ENCODE peak calls at places on chromosomes 12 and 14, in four cellular contexts. R is GM06990, M is fibroblast of lung, V is fibroblast of the aortic adventitia. A is an unnamed sample.

GRCh38 chr12:16347391-16348298 is at the start of gene MGST1:
- DNase-seq in R (peak; percentile 69), M (peak; percentile 62), V (peak; percentile 69), A (peak; percentile 24)

GRCh38 chr14:33377596-33378390 is 439.1 kb downstream of the NPAS3 start:
- DNase-seq in R (no peak), M (peak; percentile 28), V (no peak), A (peak; percentile 9)

GRCh38 chr14:52434955-52435354 is 117.3 kb downstream of the TXNDC16 start:
- DNase-seq in R (no peak), M (no peak), V (no peak), A (no peak)

GRCh38 chr12:51819851-51820720 is 28.4 kb downstream of the FIGNL2 start:
- DNase-seq in R (no peak), M (peak; percentile 23), V (no peak), A (peak; percentile 4)

GRCh38 chr12:96743606-96744005 is 163.5 kb upstream of the NEDD1 start:
- DNase-seq in R (no peak), M (peak; percentile 70), V (peak; percentile 54), A (no peak)

GRCh38 chr14:31572955-31573354 is 11.8 kb downstream of the NUBPL start:
- DNase-seq in R (no peak), M (no peak), V (no peak), A (no peak)

GRCh38 chr12:81245918-81246611 is 168.2 kb downstream of the ACSS3 start:
- DNase-seq in R (no peak), M (no peak), V (no peak), A (no peak)

GRCh38 chr14:104121142-104121541 is 17.2 kb upstream of the KIF26A start:
- DNase-seq in R (no peak), M (no peak), V (no peak), A (no peak)

GRCh38 chr12:127327986-127328385 is 939.0 kb upstream of the TMEM132C start:
- DNase-seq in R (no peak), M (no peak), V (no peak), A (no peak)

GRCh38 chr14:95361373-95362179 is 41.9 kb upstream of the CLMN start:
- DNase-seq in R (peak; percentile 54), M (no peak), V (peak; percentile 20), A (peak; percentile 70)

GRCh38 chr14:65228436-65228835 is 126.1 kb upstream of the MAX start:
- DNase-seq in R (peak; percentile 84), M (no peak), V (no peak), A (peak; percentile 93)

GRCh38 chr12:69338120-69338859 is 9.9 kb upstream of the LYZ start:
- DNase-seq in R (no peak), M (no peak), V (no peak), A (no peak)

GRCh38 chr12:19298837-19299605 is 140.3 kb upstream of the AEBP2 start:
- DNase-seq in R (no peak), M (peak; percentile 59), V (peak; percentile 32), A (no peak)

GRCh38 chr12:57983150-57983857 is 41.9 kb downstream of the ATP23 start:
- DNase-seq in R (no peak), M (peak; percentile 46), V (peak; percentile 78), A (peak; percentile 32)

GRCh38 chr12:20370001-20370381 is 1.7 kb downstream of the PDE3A start:
- DNase-seq in R (no peak), M (peak; percentile 36), V (peak; percentile 24), A (no peak)
- H3K4me3 ChIP-seq in R (no peak overlapping the region), M (peak overlapping the region; percentile 79), V (peak overlapping the region; percentile 72), A (no peak overlapping the region)

DNA sequence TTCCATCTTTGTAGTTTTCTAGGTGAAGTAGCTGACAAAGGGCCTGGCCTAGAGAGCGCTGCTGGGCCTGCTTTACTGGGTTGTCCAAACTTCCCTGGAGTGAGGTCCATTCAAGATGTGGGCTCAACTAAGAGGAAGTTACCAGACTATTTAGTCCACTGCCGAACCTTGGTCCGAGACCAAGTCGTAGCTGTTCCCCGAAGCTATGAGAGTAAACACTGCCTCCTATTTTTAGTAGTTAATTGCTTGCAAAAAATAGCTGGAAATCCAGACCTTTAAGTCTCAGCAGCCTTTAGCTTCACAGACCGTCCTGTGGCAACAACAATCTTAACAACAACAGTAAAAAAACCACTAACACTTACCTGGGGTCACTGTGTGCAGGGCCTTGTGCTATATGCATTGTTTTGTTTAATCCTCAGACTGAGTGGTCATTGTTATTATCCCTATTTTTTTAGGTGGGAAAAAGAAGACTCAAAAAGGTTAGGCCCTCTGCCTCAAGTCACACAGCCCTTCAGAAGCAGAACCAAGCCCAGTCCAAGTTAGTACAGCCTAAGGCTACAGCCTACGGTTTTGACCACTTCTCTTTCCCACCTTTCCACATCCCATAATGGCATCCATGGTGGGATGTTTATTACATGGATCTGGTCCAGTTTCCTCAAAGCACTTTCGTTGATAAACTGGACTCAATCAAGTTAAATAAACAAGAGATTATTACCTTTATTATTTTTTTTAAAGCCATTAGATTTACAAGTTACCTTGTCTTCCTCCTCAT is 30.6 kb downstream of the SOCS2 start:
- DNase-seq in R (no peak), M (no peak), V (no peak), A (no peak)
- TF ChIP-seq CTCF in R (no peak), M (no peak), V (no peak), A (no peak)

DNA sequence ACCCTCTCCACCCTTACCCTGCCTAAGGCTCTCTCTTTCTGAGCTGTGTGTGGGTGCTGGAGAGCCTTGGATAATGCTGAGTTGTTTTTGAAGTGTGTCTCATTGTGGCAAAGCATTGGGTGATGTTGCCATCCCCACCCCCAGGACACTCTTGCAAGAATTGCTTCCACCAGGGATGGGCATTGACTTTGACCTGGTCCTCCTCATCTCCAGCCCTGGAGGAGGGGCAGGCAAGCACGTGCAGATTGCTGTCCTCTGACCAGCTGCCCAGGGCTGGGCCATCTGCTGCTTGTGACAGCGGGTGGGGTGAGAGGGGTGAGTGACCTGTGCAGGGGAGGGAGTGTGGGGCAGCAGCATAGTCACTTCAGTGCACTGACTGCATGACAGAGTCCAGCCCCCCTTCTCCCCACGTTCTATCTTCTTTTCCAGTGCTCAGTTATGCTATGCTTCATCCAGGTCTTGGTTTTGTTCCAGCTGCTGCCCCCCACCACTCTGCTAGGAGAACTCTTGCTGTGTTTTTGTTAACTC is 26.2 kb downstream of the SUSD6 start:
- DNase-seq in R (no peak), M (no peak), V (no peak), A (no peak)
- H3K4me3 ChIP-seq in R (peak overlapping the region; percentile 20), M (no peak overlapping the region), V (no peak overlapping the region), A (peak overlapping the region; percentile 36)

GRCh38 chr14:49549881-49550280 is 36.3 kb downstream of the RPS29 start:
- DNase-seq in R (no peak), M (peak; percentile 32), V (peak; percentile 24), A (no peak)

GRCh38 chr14:49551569-49551968 is 34.6 kb downstream of the RPS29 start:
- DNase-seq in R (no peak), M (no peak), V (no peak), A (no peak)

GRCh38 chr14:49552630-49553029 is 33.5 kb downstream of the RPS29 start:
- DNase-seq in R (no peak), M (no peak), V (no peak), A (no peak)

GRCh38 chr14:49549446-49549845 is 36.7 kb downstream of the RPS29 start:
- DNase-seq in R (no peak), M (no peak), V (no peak), A (no peak)

DNA sequence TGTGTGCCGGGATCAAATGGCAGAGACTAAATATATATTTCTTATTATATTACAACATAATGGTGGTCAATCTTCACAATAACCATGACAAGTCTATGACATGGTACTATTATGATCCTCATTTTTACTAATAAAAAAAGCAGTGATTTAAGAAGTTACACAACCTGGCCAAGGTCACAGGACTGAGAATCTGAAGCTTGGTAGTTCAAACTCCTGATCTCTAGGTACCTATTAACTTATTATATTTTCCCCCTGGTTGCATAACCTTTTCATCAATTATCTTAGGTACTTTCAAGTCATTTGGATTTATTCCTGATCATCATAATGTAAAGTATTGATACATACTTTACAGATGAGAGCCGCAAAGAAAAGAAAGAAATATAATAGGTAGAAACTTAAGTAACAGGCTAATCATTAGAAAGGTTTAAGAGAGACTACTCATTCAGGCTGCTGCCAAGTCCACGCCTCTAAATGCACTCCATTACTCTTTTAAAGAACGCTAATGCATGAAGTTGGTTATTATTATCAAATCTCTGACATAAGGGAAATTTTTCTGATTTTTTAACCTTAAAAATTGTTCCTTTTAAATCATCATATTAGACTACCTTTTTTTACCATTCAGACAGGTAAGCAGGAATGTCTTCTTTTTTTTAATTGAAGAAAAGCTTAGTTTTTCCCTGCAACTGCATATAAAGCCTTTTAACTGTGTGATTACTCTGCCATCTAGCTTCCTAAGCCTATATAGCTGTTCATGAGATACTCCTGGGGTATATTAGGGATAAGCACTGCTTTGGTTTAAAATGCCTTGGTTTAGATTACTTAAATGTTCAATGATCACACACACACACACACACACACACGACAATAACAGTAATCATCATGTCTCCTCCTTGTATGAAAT is 35.6 kb downstream of the RPS29 start:
- DNase-seq in R (no peak), M (peak; percentile 20), V (peak; percentile 52), A (no peak)
- TF ChIP-seq CTCF in R (no peak), M (peak; percentile 16), V (peak; percentile 60), A (no peak)

GRCh38 chr12:109968032-109968420 is 28.1 kb downstream of the GIT2 start:
- DNase-seq in R (no peak), M (no peak), V (no peak), A (peak; percentile 30)
- H3K4me3 ChIP-seq in R (no peak overlapping the region), M (no peak overlapping the region), V (no peak overlapping the region), A (no peak overlapping the region)

A was measured in GM12865.